ENCODE peak calls at places on chromosomes 7 and 10, in five cellular contexts. T is GM03348; Y is effector memory CD8-positive, alpha-beta T cell; F is putamen; W is mesendoderm. I is an unnamed sample.

GRCh38 chr7:137873524-137873923 is 26.8 kb upstream of the DGKI start:
- DNase-seq in F (no peak), W (no peak), Y (no peak), T (peak), I (no peak)

GRCh38 chr7:104230606-104231005 is 22.8 kb upstream of the ORC5 start:
- DNase-seq in W (no peak), T (no peak), F (no peak), Y (no peak), I (no peak)

GRCh38 chr7:22726849-22727792 is at the start of gene IL6:
- DNase-seq in W (peak), Y (no peak), F (peak), T (peak), I (peak)

GRCh38 chr7:132655071-132655761 is 78.9 kb upstream of the PLXNA4 start:
- DNase-seq in W (peak), Y (peak), F (peak), T (peak), I (no peak)

GRCh38 chr7:64618785-64619456 is 47.0 kb upstream of the ZNF107 start:
- DNase-seq in W (peak), Y (peak), F (peak), T (peak), I (no peak)

GRCh38 chr7:56479136-56479535 is 362.9 kb upstream of the NUPR2 start:
- DNase-seq in W (no peak), T (no peak), Y (no peak), F (no peak), I (no peak)

GRCh38 chr7:130733866-130734524 is at the start of gene KLF14:
- DNase-seq in T (peak), W (peak), Y (no peak), F (no peak), I (peak)

GRCh38 chr10:12221323-12222298 is 25.6 kb downstream of the CDC123 start:
- DNase-seq in F (no peak), W (peak), Y (no peak), T (no peak), I (peak)

GRCh38 chr10:126945351-126946035 is 40.3 kb downstream of the DOCK1 start:
- DNase-seq in F (no peak), T (no peak), W (no peak), Y (no peak), I (peak)

GRCh38 chr7:135745702-135746312 is 2.8 kb downstream of the FAM180A start:
- DNase-seq in F (no peak), Y (no peak), T (peak), W (no peak), I (no peak)